ENCODE peak calls at places on chromosomes 13 and 19, in nine cellular contexts. K is IMR-90; E is psoas muscle; F is HCT116; L is GM23338; T is heart left ventricle; Y is CD8-positive, alpha-beta T cell; V is A549; S is AG04450. Z is an unnamed sample.

GRCh38 chr13:40072663-40073120 is 417.2 kb downstream of the COG6 start:
- DNase-seq in V (no peak), T (no peak), L (no peak), S (no peak), K (no peak), F (no peak), Y (no peak), E (no peak), Z (no peak)

GRCh38 chr13:36919833-36920611 is at the start of gene SMAD9:
- DNase-seq in K (peak), S (no peak), T (peak), F (peak), L (peak), Y (peak), V (peak), E (peak), Z (peak)

GRCh38 chr13:75763511-75763910 is 127.4 kb downstream of the LMO7 start:
- DNase-seq in L (no peak), S (no peak), T (no peak), F (no peak), K (no peak), E (no peak), V (no peak), Y (no peak), Z (no peak)

GRCh38 chr19:2631213-2631821 is 71.2 kb downstream of the GNG7 start:
- DNase-seq in S (no peak), V (no peak), T (no peak), L (no peak), E (peak), K (peak), F (no peak), Y (peak), Z (no peak)

GRCh38 chr13:105345116-105345515 is 1190.3 kb downstream of the EFNB2 start:
- DNase-seq in F (no peak), S (no peak), K (no peak), V (no peak), L (no peak), Y (no peak), T (no peak), E (no peak), Z (no peak)

GRCh38 chr13:36724141-36724540 is 50.3 kb downstream of the SERTM1 start:
- DNase-seq in K (no peak), V (no peak), Y (no peak), L (peak), E (no peak), F (no peak), S (no peak), T (no peak), Z (no peak)

GRCh38 chr19:5293607-5294089 is 47.0 kb downstream of the PTPRS start:
- DNase-seq in Y (no peak), T (no peak), S (no peak), V (no peak), K (peak), F (no peak), E (peak), L (peak), Z (no peak)

GRCh38 chr19:3366104-3366760 is at the start of gene NFIC:
- DNase-seq in E (peak), F (peak), T (peak), K (peak), Y (no peak), L (peak), S (no peak), V (peak), Z (peak)

GRCh38 chr19:42032428-42032827 is 37.6 kb downstream of the GRIK5 start:
- DNase-seq in V (no peak), Y (no peak), L (peak), F (no peak), S (no peak), T (peak), K (no peak), E (peak), Z (no peak)

GRCh38 chr13:51913421-51914136 is 51.8 kb downstream of the CCDC70 start:
- DNase-seq in F (no peak), Y (no peak), T (no peak), S (no peak), V (no peak), K (no peak), E (no peak), L (peak), Z (no peak)

GRCh38 chr19:18049390-18049789 is 37.3 kb downstream of the IL12RB1 start:
- DNase-seq in S (no peak), K (peak), V (no peak), Y (no peak), F (no peak), L (no peak), T (peak), E (peak), Z (peak)

GRCh38 chr19:45729774-45730388 is 815 bp downstream of the FBXO46 start:
- DNase-seq in V (no peak), S (no peak), F (no peak), T (no peak), Y (no peak), L (peak), K (no peak), E (no peak), Z (no peak)

GRCh38 chr19:53101518-53101917 is 1.7 kb downstream of the ZNF160 start:
- DNase-seq in Y (no peak), T (no peak), K (peak), E (no peak), S (no peak), V (no peak), L (peak), F (no peak), Z (no peak)
- H3K4me3 ChIP-seq in Y (no peak), T (peak), K (no peak), E (peak), S (peak), V (no peak), L (peak), F (no peak), Z (no peak)

GRCh38 chr19:55186080-55186479 is 6.0 kb upstream of the SYT5 start:
- DNase-seq in S (no peak), F (no peak), K (no peak), E (no peak), V (no peak), T (no peak), Y (no peak), L (no peak), Z (no peak)

GRCh38 chr19:55188620-55189019 is 8.5 kb upstream of the SYT5 start:
- DNase-seq in F (no peak), S (no peak), Y (no peak), K (no peak), T (no peak), V (no peak), E (no peak), L (no peak), Z (no peak)

GRCh38 chr19:55193481-55193880 is 13.4 kb upstream of the SYT5 start:
- DNase-seq in K (no peak), L (no peak), E (no peak), Y (no peak), S (no peak), F (no peak), V (no peak), T (no peak), Z (no peak)

GRCh38 chr19:55189424-55189823 is 9.3 kb upstream of the SYT5 start:
- DNase-seq in E (peak), V (peak), Y (no peak), F (peak), K (peak), S (peak), T (peak), L (no peak), Z (no peak)
- H3K27ac ChIP-seq in E (no peak), V (peak), Y (no peak), F (peak), K (no peak), S (peak), T (peak), L (no peak), Z (no peak)

DNA sequence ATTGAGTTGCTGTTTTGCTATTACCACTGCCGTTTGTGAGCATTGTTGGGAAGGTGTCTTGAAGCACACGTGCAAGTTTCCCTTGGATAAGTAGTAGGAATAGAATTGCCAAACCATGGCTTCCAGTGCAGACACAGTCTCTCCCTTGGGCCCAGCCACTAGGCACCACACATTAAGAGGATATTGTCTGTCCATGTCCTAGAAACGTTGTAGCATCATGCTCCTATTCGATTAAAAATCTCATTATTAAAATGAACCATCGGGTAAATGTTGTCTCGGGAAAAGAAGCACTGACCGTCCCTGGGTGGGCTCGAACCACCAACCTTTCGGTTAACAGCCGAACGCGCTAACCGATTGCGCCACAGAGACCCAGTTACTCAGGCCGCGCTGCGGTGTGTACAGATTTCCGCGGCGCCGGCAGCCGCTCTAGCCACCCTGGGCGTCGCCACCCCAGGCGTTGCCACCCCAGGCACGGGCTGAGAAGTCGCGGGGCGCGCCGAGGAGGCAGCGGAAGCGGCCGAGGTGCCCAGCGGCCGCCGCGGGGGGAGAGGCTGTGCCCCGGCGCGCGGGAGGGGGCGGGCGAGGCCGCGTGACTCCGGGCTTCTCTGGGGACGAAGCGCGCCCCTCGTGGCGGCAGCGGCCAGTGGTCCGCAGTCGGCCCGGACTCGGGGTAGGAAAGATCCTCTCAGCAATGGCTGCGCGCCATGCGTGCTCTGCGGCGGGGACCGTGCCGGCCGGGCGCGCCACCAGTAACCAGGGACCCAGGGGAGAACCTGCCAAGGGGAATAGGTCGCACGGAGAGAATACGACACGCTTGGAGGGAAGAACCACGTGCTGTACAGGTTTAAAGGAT is 56.2 kb downstream of the USPL1 start:
- DNase-seq in E (peak), K (peak), S (peak), T (peak), F (peak), Y (peak), L (peak), V (peak), Z (peak)
- TF ChIP-seq CTCF in E (peak), K (peak), S (peak), T (peak), F (peak), Y (no peak), L (peak), V (peak), Z (peak)

GRCh38 chr13:91652389-91652788 is 254.0 kb downstream of the GPC5 start:
- DNase-seq in E (no peak), L (peak), V (no peak), Y (no peak), K (peak), T (no peak), S (no peak), F (no peak), Z (no peak)
- H3K4me3 ChIP-seq in E (no peak), L (no peak), V (no peak), Y (no peak), K (no peak), T (no peak), S (no peak), F (no peak), Z (no peak)

GRCh38 chr13:47481521-47481920 is 519.6 kb downstream of the SUCLA2 start:
- DNase-seq in T (no peak), K (peak), Y (no peak), S (no peak), F (no peak), L (no peak), E (no peak), V (no peak), Z (no peak)

GRCh38 chr13:47484564-47484963 is 516.5 kb downstream of the SUCLA2 start:
- DNase-seq in V (no peak), Y (no peak), E (no peak), T (no peak), K (peak), F (no peak), S (peak), L (no peak), Z (no peak)

GRCh38 chr13:47480941-47481340 is 520.1 kb downstream of the SUCLA2 start:
- DNase-seq in V (no peak), K (no peak), T (no peak), F (no peak), S (no peak), E (no peak), L (peak), Y (no peak), Z (no peak)

GRCh38 chr13:47478985-47479384 is 522.1 kb downstream of the SUCLA2 start:
- DNase-seq in T (no peak), S (no peak), E (no peak), K (no peak), L (no peak), V (no peak), Y (no peak), F (no peak), Z (no peak)

GRCh38 chr13:47480121-47480520 is 521.0 kb downstream of the SUCLA2 start:
- DNase-seq in K (peak), V (no peak), L (no peak), E (no peak), F (no peak), S (peak), T (no peak), Y (no peak), Z (no peak)
- H3K27ac ChIP-seq in K (peak), V (no peak), L (no peak), E (no peak), F (no peak), S (peak), T (no peak), Y (no peak), Z (no peak)

DNA sequence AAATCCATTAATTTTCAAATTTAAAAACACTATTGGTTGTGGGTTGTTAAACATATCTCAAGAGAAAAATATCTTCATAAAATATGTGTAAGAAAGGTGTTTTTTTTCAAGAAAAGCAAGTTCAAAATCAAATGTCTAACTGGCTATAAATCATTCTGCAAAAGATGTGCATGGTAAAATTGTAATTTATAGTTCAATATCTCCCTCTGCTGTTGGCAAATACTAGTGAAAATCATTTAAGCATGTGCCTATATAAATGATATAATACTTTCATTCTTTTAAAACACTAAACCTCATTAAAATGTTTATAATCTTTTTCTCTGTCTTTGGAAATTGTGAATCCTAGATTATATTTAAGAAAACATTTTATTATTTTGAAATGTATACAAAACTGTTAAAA is 17.2 kb upstream of the SLITRK6 start:
- DNase-seq in F (no peak), V (peak), Y (no peak), L (no peak), S (no peak), T (no peak), K (no peak), E (no peak), Z (no peak)
- TF ChIP-seq CTCF in F (no peak), V (peak), Y (no peak), L (no peak), S (peak), T (no peak), K (peak), E (no peak), Z (no peak)

GRCh38 chr19:43564800-43565199 is 10.5 kb downstream of the XRCC1 start:
- DNase-seq in F (no peak), E (no peak), V (no peak), Y (no peak), K (no peak), L (no peak), T (no peak), S (no peak), Z (no peak)
- H3K4me3 ChIP-seq in F (no peak), E (no peak), V (no peak), Y (no peak), K (no peak), L (no peak), T (no peak), S (no peak), Z (no peak)

Z was measured in lung.